ENCODE peak calls at places on chromosomes 13 and 19, in four cellular contexts. One of them, this sample, is unnamed.
A peak's percentile ranks its signal among the peaks of the same experiment; 100 is the strongest.

GRCh38 chr13:108496364-108497215 is 132.8 kb upstream of the MYO16 start:
- DNase-seq in fibroblast of lung: peak; percentile 16
- DNase-seq in fibroblast of the aortic adventitia: no peak
- DNase-seq in uterus: no peak
- DNase-seq in this sample: no peak

GRCh38 chr13:39952244-39953233 is 297.1 kb downstream of the COG6 start:
- DNase-seq in fibroblast of lung: peak; percentile 20
- DNase-seq in fibroblast of the aortic adventitia: peak; percentile 19
- DNase-seq in uterus: no peak
- DNase-seq in this sample: peak; percentile 36

GRCh38 chr19:55146078-55146647 is 2.8 kb downstream of the TNNT1 start:
- DNase-seq in fibroblast of lung: no peak
- DNase-seq in fibroblast of the aortic adventitia: no peak
- DNase-seq in uterus: no peak
- DNase-seq in this sample: peak; percentile 49

GRCh38 chr19:30666301-30666803 is 294.2 kb downstream of the ZNF536 start:
- DNase-seq in fibroblast of lung: peak; percentile 28
- DNase-seq in fibroblast of the aortic adventitia: peak; percentile 29
- DNase-seq in uterus: peak; percentile 43
- DNase-seq in this sample: peak; percentile 58

GRCh38 chr19:23887642-23888041 is 27.0 kb upstream of the ZNF726 start:
- DNase-seq in fibroblast of lung: no peak
- DNase-seq in fibroblast of the aortic adventitia: no peak
- DNase-seq in uterus: no peak
- DNase-seq in this sample: no peak

GRCh38 chr13:65679240-65679639 is 1550.9 kb downstream of the PCDH9 start:
- DNase-seq in fibroblast of lung: peak; percentile 40
- DNase-seq in fibroblast of the aortic adventitia: peak; percentile 9
- DNase-seq in uterus: no peak
- DNase-seq in this sample: no peak

GRCh38 chr13:26697069-26697955 is 63.3 kb downstream of the GPR12 start:
- DNase-seq in fibroblast of lung: no peak
- DNase-seq in fibroblast of the aortic adventitia: no peak
- DNase-seq in uterus: no peak
- DNase-seq in this sample: no peak

GRCh38 chr13:28044608-28045007 is 55.8 kb downstream of the FLT3 start:
- DNase-seq in fibroblast of lung: no peak
- DNase-seq in fibroblast of the aortic adventitia: no peak
- DNase-seq in uterus: no peak
- DNase-seq in this sample: no peak

GRCh38 chr13:112062619-112063308 is 4.2 kb upstream of the SOX1 start:
- DNase-seq in fibroblast of lung: no peak
- DNase-seq in fibroblast of the aortic adventitia: no peak
- DNase-seq in uterus: no peak
- DNase-seq in this sample: no peak

GRCh38 chr19:13103961-13104847 is 1.5 kb upstream of the LYL1 start:
- DNase-seq in fibroblast of lung: no peak
- DNase-seq in fibroblast of the aortic adventitia: no peak
- DNase-seq in uterus: peak; percentile 51
- DNase-seq in this sample: peak; percentile 74

GRCh38 chr13:47901451-47901850 is 99.6 kb downstream of the SUCLA2 start:
- DNase-seq in fibroblast of lung: no peak
- DNase-seq in fibroblast of the aortic adventitia: no peak
- DNase-seq in uterus: no peak
- DNase-seq in this sample: no peak

GRCh38 chr13:78147905-78148304 is 229.3 kb upstream of the EDNRB start:
- DNase-seq in fibroblast of lung: peak; percentile 59
- DNase-seq in fibroblast of the aortic adventitia: peak; percentile 87
- DNase-seq in uterus: no peak
- DNase-seq in this sample: no peak

GRCh38 chr19:29662604-29663404 is 2.5 kb upstream of the PLEKHF1 start:
- DNase-seq in fibroblast of lung: peak; percentile 93
- DNase-seq in fibroblast of the aortic adventitia: peak; percentile 99
- DNase-seq in uterus: peak; percentile 82
- DNase-seq in this sample: peak; percentile 58

GRCh38 chr19:29842471-29843179 is 30.8 kb downstream of the CCNE1 start:
- DNase-seq in fibroblast of lung: no peak
- DNase-seq in fibroblast of the aortic adventitia: no peak
- DNase-seq in uterus: no peak
- DNase-seq in this sample: no peak

GRCh38 chr13:27147530-27148170 is 24.0 kb downstream of the USP12 start:
- DNase-seq in fibroblast of lung: no peak
- DNase-seq in fibroblast of the aortic adventitia: no peak
- DNase-seq in uterus: no peak
- DNase-seq in this sample: no peak

GRCh38 chr19:4362038-4362828 is 18.9 kb downstream of the MPND start:
- DNase-seq in fibroblast of lung: no peak
- DNase-seq in fibroblast of the aortic adventitia: no peak
- DNase-seq in uterus: no peak
- DNase-seq in this sample: no peak

GRCh38 chr13:75762066-75762937 is 126.2 kb downstream of the LMO7 start:
- DNase-seq in fibroblast of lung: peak; percentile 64
- DNase-seq in fibroblast of the aortic adventitia: peak; percentile 58
- DNase-seq in uterus: no peak
- DNase-seq in this sample: peak; percentile 55

GRCh38 chr13:63636231-63636993 is 2220.8 kb upstream of the PCDH20 start:
- DNase-seq in fibroblast of lung: peak; percentile 14
- DNase-seq in fibroblast of the aortic adventitia: no peak
- DNase-seq in uterus: no peak
- DNase-seq in this sample: no peak

GRCh38 chr13:110879482-110879881 is 35.4 kb downstream of the ANKRD10 start:
- DNase-seq in fibroblast of lung: no peak
- DNase-seq in fibroblast of the aortic adventitia: no peak
- DNase-seq in uterus: no peak
- DNase-seq in this sample: no peak

GRCh38 chr13:73335226-73335625 is 276.4 kb downstream of the KLF5 start:
- DNase-seq in fibroblast of lung: peak; percentile 67
- DNase-seq in fibroblast of the aortic adventitia: peak; percentile 20
- DNase-seq in uterus: no peak
- DNase-seq in this sample: no peak

GRCh38 chr19:2087621-2088100 is 8.5 kb downstream of the MOB3A start:
- DNase-seq in fibroblast of lung: no peak
- DNase-seq in fibroblast of the aortic adventitia: no peak
- DNase-seq in uterus: no peak
- DNase-seq in this sample: peak; percentile 69
- TF ChIP-seq CTCF in fibroblast of lung: no peak
- TF ChIP-seq CTCF in fibroblast of the aortic adventitia: no peak
- TF ChIP-seq CTCF in uterus: no peak
- TF ChIP-seq CTCF in this sample: peak; percentile 40

GRCh38 chr13:23175920-23176319 is 4.9 kb upstream of the SGCG start:
- DNase-seq in fibroblast of lung: peak; percentile 40
- DNase-seq in fibroblast of the aortic adventitia: peak; percentile 10
- DNase-seq in uterus: no peak
- DNase-seq in this sample: no peak
- TF ChIP-seq CTCF in fibroblast of lung: peak; percentile 35
- TF ChIP-seq CTCF in fibroblast of the aortic adventitia: peak; percentile 41
- TF ChIP-seq CTCF in uterus: no peak
- TF ChIP-seq CTCF in this sample: peak; percentile 34

GRCh38 chr19:35848486-35848885 is 3.8 kb downstream of the NPHS1 start:
- DNase-seq in fibroblast of lung: no peak
- DNase-seq in fibroblast of the aortic adventitia: no peak
- DNase-seq in uterus: no peak
- DNase-seq in this sample: no peak

GRCh38 chr19:35848919-35849505 is 3.3 kb downstream of the NPHS1 start:
- DNase-seq in fibroblast of lung: no peak
- DNase-seq in fibroblast of the aortic adventitia: no peak
- DNase-seq in uterus: no peak
- DNase-seq in this sample: no peak

GRCh38 chr19:35853038-35853756 is 893 bp upstream of the NPHS1 start:
- DNase-seq in fibroblast of lung: no peak
- DNase-seq in fibroblast of the aortic adventitia: no peak
- DNase-seq in uterus: no peak
- DNase-seq in this sample: no peak

GRCh38 chr19:35852029-35852780 is at the start of gene NPHS1:
- DNase-seq in fibroblast of lung: no peak
- DNase-seq in fibroblast of the aortic adventitia: no peak
- DNase-seq in uterus: no peak
- DNase-seq in this sample: no peak

GRCh38 chr19:35851213-35852028 is 883 bp downstream of the NPHS1 start:
- DNase-seq in fibroblast of lung: no peak
- DNase-seq in fibroblast of the aortic adventitia: no peak
- DNase-seq in uterus: no peak
- DNase-seq in this sample: peak; percentile 59
- TF ChIP-seq CTCF in fibroblast of lung: no peak
- TF ChIP-seq CTCF in fibroblast of the aortic adventitia: no peak
- TF ChIP-seq CTCF in uterus: no peak
- TF ChIP-seq CTCF in this sample: peak; percentile 19

GRCh38 chr19:38376576-38376975 is 2.2 kb downstream of the PSMD8 start:
- DNase-seq in fibroblast of lung: no peak
- DNase-seq in fibroblast of the aortic adventitia: no peak
- DNase-seq in uterus: no peak
- DNase-seq in this sample: no peak

GRCh38 chr19:38373907-38374331 is 452 bp upstream of the PSMD8 start:
- DNase-seq in fibroblast of lung: no peak
- DNase-seq in fibroblast of the aortic adventitia: no peak
- DNase-seq in uterus: no peak
- DNase-seq in this sample: no peak

GRCh38 chr19:38375098-38375493 is 725 bp downstream of the PSMD8 start:
- DNase-seq in fibroblast of lung: peak; percentile 17
- DNase-seq in fibroblast of the aortic adventitia: no peak
- DNase-seq in uterus: no peak
- DNase-seq in this sample: no peak

GRCh38 chr19:38375748-38376147 is 1.4 kb downstream of the PSMD8 start:
- DNase-seq in fibroblast of lung: no peak
- DNase-seq in fibroblast of the aortic adventitia: peak; percentile 41
- DNase-seq in uterus: no peak
- DNase-seq in this sample: no peak

DNA sequence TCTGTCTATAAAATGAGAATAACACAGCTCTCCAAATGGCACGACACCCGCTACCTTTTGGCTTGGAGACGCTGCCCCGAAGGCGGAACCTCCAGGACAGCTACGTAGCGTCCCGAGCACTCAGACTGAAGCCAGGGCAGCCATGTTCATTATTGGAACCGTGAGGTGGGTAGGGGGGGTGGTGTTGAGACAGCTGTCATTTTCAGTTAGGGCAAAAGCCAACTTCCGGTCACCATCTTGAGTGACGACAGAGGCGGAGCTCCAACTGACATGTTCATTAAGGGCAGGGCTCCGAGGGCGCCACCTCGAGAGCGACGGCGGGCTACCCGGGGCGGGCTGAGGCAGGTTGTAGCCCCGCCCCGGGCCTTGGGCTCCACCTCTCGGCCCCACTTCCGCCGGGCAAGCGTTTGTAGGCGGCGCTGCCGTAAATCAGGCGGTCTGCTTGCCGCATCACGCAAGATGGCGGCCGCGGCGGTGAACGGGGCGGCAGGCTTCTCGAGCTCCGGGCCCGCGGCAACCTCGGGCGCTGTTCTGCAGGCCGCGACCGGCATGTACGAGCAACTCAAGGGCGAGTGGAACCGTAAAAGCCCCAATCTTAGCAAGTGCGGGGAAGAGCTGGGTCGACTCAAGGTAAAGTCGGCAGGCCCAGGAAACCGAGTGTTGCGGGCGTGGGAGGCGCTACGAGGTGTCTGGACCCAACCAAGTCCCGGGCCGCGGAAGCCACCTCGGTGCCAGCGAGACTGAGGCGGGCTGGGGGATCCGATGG is at the start of gene PSMD8:
- DNase-seq in fibroblast of lung: peak; percentile 98
- DNase-seq in fibroblast of the aortic adventitia: peak; percentile 95
- DNase-seq in uterus: peak; percentile 98
- DNase-seq in this sample: peak; percentile 100
- TF ChIP-seq CTCF in fibroblast of lung: no peak
- TF ChIP-seq CTCF in fibroblast of the aortic adventitia: peak; percentile 13
- TF ChIP-seq CTCF in uterus: no peak
- TF ChIP-seq CTCF in this sample: no peak

DNA sequence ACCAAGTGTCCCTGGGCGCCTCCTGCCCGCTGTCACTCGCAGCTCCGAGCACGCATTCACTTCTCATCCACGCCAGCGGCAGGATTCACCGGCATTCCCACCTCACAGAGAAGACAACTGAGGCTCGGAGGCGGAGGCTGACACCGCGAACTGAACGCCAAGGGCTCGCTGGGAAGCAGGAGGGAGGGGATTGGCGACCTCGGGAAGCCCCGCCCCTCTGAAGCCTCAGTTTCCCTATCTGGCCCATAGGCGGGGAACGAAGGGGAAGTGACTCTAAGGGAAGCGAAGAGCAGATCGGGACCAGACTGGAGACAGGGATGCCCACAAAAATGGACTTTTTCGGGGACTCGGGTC is 256 bp downstream of the MICOS13 start:
- DNase-seq in fibroblast of lung: no peak
- DNase-seq in fibroblast of the aortic adventitia: no peak
- DNase-seq in uterus: no peak
- DNase-seq in this sample: no peak
- TF ChIP-seq CTCF in fibroblast of lung: no peak
- TF ChIP-seq CTCF in fibroblast of the aortic adventitia: peak; percentile 5
- TF ChIP-seq CTCF in uterus: no peak
- TF ChIP-seq CTCF in this sample: no peak

DNA sequence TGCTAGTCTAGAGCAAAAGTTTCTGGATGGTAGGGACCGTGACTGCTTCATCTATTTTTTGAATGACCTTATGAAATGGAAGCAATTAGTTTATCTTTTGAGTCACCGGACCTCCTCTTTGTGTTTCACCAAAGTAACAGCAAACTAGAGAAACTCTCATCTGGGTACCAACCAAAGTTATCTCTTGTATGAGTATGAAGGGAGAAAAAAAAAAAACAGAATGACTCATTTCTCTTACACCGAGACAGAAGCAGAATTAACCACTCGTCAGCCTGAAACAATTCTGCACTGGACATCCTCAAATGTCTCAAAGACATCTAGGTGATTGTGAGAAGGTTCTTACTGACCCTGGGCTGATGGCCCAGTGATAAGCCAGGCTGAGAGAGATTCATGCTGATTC is 18.3 kb downstream of the ZNF100 start:
- DNase-seq in fibroblast of lung: no peak
- DNase-seq in fibroblast of the aortic adventitia: peak; percentile 25
- DNase-seq in uterus: no peak
- DNase-seq in this sample: no peak
- TF ChIP-seq CTCF in fibroblast of lung: no peak
- TF ChIP-seq CTCF in fibroblast of the aortic adventitia: no peak
- TF ChIP-seq CTCF in uterus: no peak
- TF ChIP-seq CTCF in this sample: no peak

GRCh38 chr19:48330012-48330681 is 4.8 kb downstream of the EMP3 start:
- DNase-seq in fibroblast of lung: no peak
- DNase-seq in fibroblast of the aortic adventitia: no peak
- DNase-seq in uterus: peak; percentile 54
- DNase-seq in this sample: peak; percentile 93
- TF ChIP-seq CTCF in fibroblast of lung: no peak
- TF ChIP-seq CTCF in fibroblast of the aortic adventitia: no peak
- TF ChIP-seq CTCF in uterus: no peak
- TF ChIP-seq CTCF in this sample: no peak

DNA sequence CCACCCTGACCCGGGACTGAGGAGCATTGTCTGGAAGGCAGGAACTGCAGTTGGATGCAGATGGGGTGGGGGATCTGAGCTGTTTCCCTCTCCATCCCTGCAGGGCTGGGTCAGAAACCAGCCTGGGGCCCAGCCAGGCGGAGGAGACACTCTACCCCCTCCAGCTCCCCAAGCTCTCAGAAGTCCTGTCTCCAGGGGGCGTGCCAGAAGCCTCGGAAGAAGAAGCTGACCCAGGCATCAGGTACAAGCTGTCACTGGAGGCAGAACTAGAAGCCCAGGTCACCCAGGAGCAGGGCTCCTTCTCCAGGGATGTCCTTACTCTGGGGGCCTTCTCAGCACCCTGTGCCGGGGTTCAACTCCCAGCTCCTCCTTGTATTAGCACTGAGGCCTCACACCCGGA is 15.5 kb downstream of the SIX5 start:
- DNase-seq in fibroblast of lung: no peak
- DNase-seq in fibroblast of the aortic adventitia: no peak
- DNase-seq in uterus: no peak
- DNase-seq in this sample: no peak
- TF ChIP-seq CTCF in fibroblast of lung: no peak
- TF ChIP-seq CTCF in fibroblast of the aortic adventitia: peak; percentile 3
- TF ChIP-seq CTCF in uterus: no peak
- TF ChIP-seq CTCF in this sample: no peak